ENCODE peak calls at places on chromosome 1, in six cellular contexts. B is GM23248; X is naive thymus-derived CD4-positive, alpha-beta T cell; P is transverse colon; F is psoas muscle; L is fibroblast of lung. O is an unnamed sample.

GRCh38 chr1:161725888-161726630 is 4.7 kb downstream of the FCRLB start:
- DNase-seq in B (peak), X (peak), P (peak), F (peak), L (peak), O (no peak)

GRCh38 chr1:217140041-217140901 is 417.0 kb upstream of the ESRRG start:
- DNase-seq in B (no peak), X (no peak), P (no peak), F (no peak), L (no peak), O (no peak)

GRCh38 chr1:153612755-153613331 is at the start of gene S100A16:
- DNase-seq in B (peak), X (no peak), P (peak), F (peak), L (peak), O (peak)

GRCh38 chr1:172932981-172933380 is 117.8 kb downstream of the TNFSF18 start:
- DNase-seq in B (no peak), X (no peak), P (no peak), F (no peak), L (no peak), O (no peak)

GRCh38 chr1:220013497-220013896 is 32.8 kb downstream of the EPRS1 start:
- DNase-seq in B (peak), X (no peak), P (no peak), F (no peak), L (peak), O (no peak)

GRCh38 chr1:197171531-197171930 is 25.1 kb upstream of the ASPM start:
- DNase-seq in B (peak), X (no peak), P (no peak), F (no peak), L (peak), O (no peak)

GRCh38 chr1:47508900-47509488 is 71.2 kb downstream of the FOXD2 start:
- DNase-seq in B (peak), X (no peak), P (peak), F (no peak), L (no peak), O (no peak)

GRCh38 chr1:154350383-154350782 is 25.1 kb downstream of the ATP8B2 start:
- DNase-seq in B (no peak), X (no peak), P (peak), F (no peak), L (no peak), O (no peak)

GRCh38 chr1:180208264-180208663 is 21.8 kb upstream of the LHX4 start:
- DNase-seq in B (no peak), X (no peak), P (no peak), F (no peak), L (no peak), O (no peak)

GRCh38 chr1:27487927-27488522 is 1.9 kb downstream of the WASF2 start:
- DNase-seq in B (peak), X (no peak), P (no peak), F (no peak), L (no peak), O (no peak)

GRCh38 chr1:27832762-27833161 is 2.2 kb downstream of the PPP1R8 start:
- DNase-seq in B (peak), X (no peak), P (no peak), F (no peak), L (peak), O (no peak)

GRCh38 chr1:44808938-44809917 is 905 bp downstream of the BTBD19 start:
- DNase-seq in B (peak), X (peak), P (peak), F (peak), L (peak), O (no peak)

GRCh38 chr1:24257373-24257772 is 61.8 kb upstream of the GRHL3 start:
- DNase-seq in B (no peak), X (no peak), P (no peak), F (no peak), L (no peak), O (no peak)

GRCh38 chr1:55584521-55585401 is 369.6 kb upstream of the USP24 start:
- DNase-seq in B (peak), X (no peak), P (no peak), F (no peak), L (peak), O (no peak)

GRCh38 chr1:231611851-231612250 is 14.7 kb upstream of the DISC1 start:
- DNase-seq in B (no peak), X (no peak), P (no peak), F (no peak), L (no peak), O (no peak)

GRCh38 chr1:85295006-85295431 is 18.6 kb upstream of the BCL10 start:
- DNase-seq in B (no peak), X (no peak), P (no peak), F (no peak), L (peak), O (peak)

GRCh38 chr1:37149296-37149695 is 115.0 kb upstream of the GRIK3 start:
- DNase-seq in B (no peak), X (no peak), P (no peak), F (no peak), L (no peak), O (no peak)

GRCh38 chr1:7572654-7573152 is 198.4 kb upstream of the VAMP3 start:
- DNase-seq in B (no peak), X (no peak), P (peak), F (no peak), L (no peak), O (peak)

GRCh38 chr1:42267904-42268303 is 67.1 kb downstream of the FOXJ3 start:
- DNase-seq in B (no peak), X (no peak), P (no peak), F (no peak), L (no peak), O (no peak)

GRCh38 chr1:37001697-37002096 is 32.6 kb downstream of the GRIK3 start:
- DNase-seq in B (no peak), X (no peak), P (no peak), F (no peak), L (no peak), O (no peak)

GRCh38 chr1:52676249-52676903 is 21.8 kb downstream of the COA7 start:
- DNase-seq in B (no peak), X (no peak), P (peak), F (peak), L (no peak), O (no peak)

GRCh38 chr1:109687641-109688499 is at the start of gene GSTM1:
- DNase-seq in B (no peak), X (peak), P (peak), F (no peak), L (no peak), O (no peak)

GRCh38 chr1:208527197-208527596 is 283.0 kb upstream of the PLXNA2 start:
- DNase-seq in B (no peak), X (no peak), P (no peak), F (no peak), L (no peak), O (no peak)

GRCh38 chr1:116474921-116475849 is 95.6 kb downstream of the CD58 start:
- DNase-seq in B (no peak), X (no peak), P (peak), F (peak), L (no peak), O (no peak)

GRCh38 chr1:24201941-24202440 is 14.9 kb upstream of the IFNLR1 start:
- DNase-seq in B (peak), X (peak), P (peak), F (peak), L (peak), O (peak)

GRCh38 chr1:206559661-206559995 is 52.3 kb downstream of the RASSF5 start:
- DNase-seq in B (no peak), X (no peak), P (no peak), F (no peak), L (no peak), O (no peak)

GRCh38 chr1:56758135-56758534 is 61.1 kb downstream of the FYB2 start:
- DNase-seq in B (no peak), X (no peak), P (peak), F (peak), L (no peak), O (no peak)

GRCh38 chr1:161258439-161259386 is at the start of gene PCP4L1:
- DNase-seq in B (peak), X (peak), P (peak), F (peak), L (peak), O (peak)

GRCh38 chr1:31310131-31310530 is 13.3 kb downstream of the ZCCHC17 start:
- DNase-seq in B (peak), X (no peak), P (no peak), F (no peak), L (no peak), O (no peak)

GRCh38 chr1:20601123-20601825 is 12.4 kb downstream of the CDA start:
- DNase-seq in B (peak), X (no peak), P (no peak), F (no peak), L (peak), O (no peak)

GRCh38 chr1:19011832-19012231 is 55.4 kb upstream of the IFFO2 start:
- DNase-seq in B (no peak), X (no peak), P (no peak), F (no peak), L (no peak), O (no peak)

GRCh38 chr1:175540928-175541645 is 202.3 kb downstream of the TNR start:
- DNase-seq in B (no peak), X (no peak), P (no peak), F (no peak), L (no peak), O (no peak)

GRCh38 chr1:88726697-88727096 is 42.6 kb downstream of the PKN2 start:
- DNase-seq in B (no peak), X (no peak), P (no peak), F (no peak), L (no peak), O (no peak)

GRCh38 chr1:222561656-222562055 is 13.8 kb upstream of the HHIPL2 start:
- DNase-seq in B (no peak), X (no peak), P (no peak), F (no peak), L (no peak), O (no peak)

GRCh38 chr1:160726498-160727391 is 12.3 kb upstream of the SLAMF7 start:
- DNase-seq in B (peak), X (peak), P (peak), F (no peak), L (peak), O (peak)

GRCh38 chr1:167926486-167926997 is 9.9 kb upstream of the DCAF6 start:
- DNase-seq in B (no peak), X (no peak), P (peak), F (no peak), L (no peak), O (no peak)

DNA sequence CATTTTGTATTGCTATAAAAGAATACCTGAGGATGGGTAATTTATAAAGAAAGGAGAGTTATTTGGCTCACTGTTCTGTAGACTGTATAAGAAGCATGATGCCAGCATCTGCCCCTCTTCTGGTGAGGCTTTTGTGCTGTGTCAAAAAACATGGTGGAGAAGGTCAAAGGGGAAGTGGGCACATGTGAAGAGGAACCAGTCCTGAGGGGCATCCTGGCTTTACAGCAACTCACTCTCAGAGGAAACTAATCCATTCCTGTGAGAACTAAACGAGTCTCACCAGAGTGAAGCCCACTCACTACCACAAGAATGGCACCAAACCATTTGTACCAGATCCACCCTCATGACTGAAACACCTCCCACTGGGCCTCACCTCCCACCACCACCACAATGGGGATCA is 18.8 kb upstream of the SELP start:
- DNase-seq in B (no peak), X (no peak), P (no peak), F (no peak), L (no peak), O (no peak)
- H3K27ac ChIP-seq in B (no peak), X (peak), P (no peak), F (no peak), L (no peak), O (no peak)

GRCh38 chr1:12049625-12050024 is 13.5 kb upstream of the TNFRSF8 start:
- DNase-seq in B (no peak), X (no peak), P (no peak), F (no peak), L (no peak), O (no peak)
- H3K27ac ChIP-seq in B (no peak), X (no peak), P (no peak), F (no peak), L (no peak), O (no peak)

DNA sequence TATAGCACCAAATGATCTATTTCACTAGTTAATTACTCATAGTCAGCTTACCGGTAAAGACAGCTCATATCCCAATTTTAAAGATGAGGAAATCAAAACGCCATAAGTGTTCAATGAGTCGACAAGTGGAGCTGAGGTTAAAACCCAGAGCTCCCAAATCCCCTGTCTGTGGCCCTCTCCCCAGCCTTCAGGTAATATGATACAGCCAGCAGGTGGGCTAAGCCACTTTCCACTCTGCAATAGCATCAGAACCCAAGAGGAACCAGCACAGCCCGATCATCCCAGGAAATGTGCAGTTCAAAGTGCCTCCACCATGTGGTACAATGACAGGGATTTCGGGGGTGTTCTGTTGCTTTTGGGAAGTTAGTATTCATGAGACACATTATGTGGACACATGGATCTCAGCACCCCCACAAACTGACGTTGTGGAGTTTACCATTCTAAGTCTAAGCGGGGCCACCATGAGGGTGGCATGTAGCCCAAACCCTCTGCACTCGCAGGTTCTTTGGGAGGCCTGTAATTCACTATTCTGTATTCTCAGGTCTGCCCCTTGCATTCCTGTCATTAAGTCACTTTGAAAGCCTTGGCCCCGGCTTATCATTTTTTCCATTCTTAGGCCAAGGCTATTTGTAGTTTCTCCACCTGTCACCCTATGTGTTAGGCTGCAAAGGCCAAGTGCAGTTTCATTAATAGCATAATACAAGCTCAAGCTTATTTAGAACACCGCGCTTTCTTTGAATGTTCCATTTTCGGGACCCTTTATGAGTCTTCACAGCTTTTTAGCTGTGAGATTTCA is 26.3 kb upstream of the ACTN2 start:
- DNase-seq in B (no peak), X (no peak), P (no peak), F (no peak), L (no peak), O (no peak)
- H3K27ac ChIP-seq in B (no peak), X (no peak), P (no peak), F (peak), L (no peak), O (no peak)

DNA sequence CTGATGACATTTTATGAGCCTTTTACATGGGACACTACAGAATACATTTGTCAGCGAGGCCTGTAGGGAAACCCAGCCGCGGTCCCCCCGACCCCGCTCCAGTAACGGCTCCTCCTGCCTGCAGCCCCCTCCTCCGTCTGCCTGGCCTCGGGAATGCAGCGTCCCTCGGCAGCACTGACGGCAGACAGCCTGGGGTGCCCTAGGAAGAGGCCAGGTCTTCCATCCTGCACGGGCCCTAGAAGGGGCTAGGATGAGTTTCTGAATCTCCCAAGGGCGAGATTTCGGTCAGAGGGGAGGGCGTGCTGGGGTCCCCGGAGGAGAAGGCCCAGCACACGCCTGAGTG is 8.4 kb downstream of the SAMD11 start:
- DNase-seq in B (no peak), X (no peak), P (no peak), F (no peak), L (no peak), O (no peak)
- H3K27ac ChIP-seq in B (no peak), X (no peak), P (no peak), F (no peak), L (no peak), O (no peak)

GRCh38 chr1:35565742-35566133 is 7.4 kb upstream of the TFAP2E start:
- DNase-seq in B (no peak), X (no peak), P (no peak), F (no peak), L (no peak), O (no peak)

GRCh38 chr1:35564037-35564883 is 6.7 kb downstream of the NCDN start:
- DNase-seq in B (peak), X (peak), P (peak), F (peak), L (peak), O (no peak)

GRCh38 chr1:35563166-35563565 is 5.6 kb downstream of the NCDN start:
- DNase-seq in B (no peak), X (no peak), P (no peak), F (no peak), L (no peak), O (no peak)

GRCh38 chr1:35567947-35568558 is 5.1 kb upstream of the TFAP2E start:
- DNase-seq in B (no peak), X (no peak), P (no peak), F (no peak), L (no peak), O (no peak)

GRCh38 chr1:35564884-35565741 is 7.5 kb downstream of the NCDN start:
- DNase-seq in B (no peak), X (no peak), P (no peak), F (no peak), L (no peak), O (no peak)
- H3K27ac ChIP-seq in B (no peak), X (no peak), P (no peak), F (no peak), L (no peak), O (no peak)

GRCh38 chr1:228097333-228098081 is 5.6 kb downstream of the C1orf35 start:
- DNase-seq in B (no peak), X (no peak), P (no peak), F (peak), L (no peak), O (no peak)
- H3K27ac ChIP-seq in B (no peak), X (no peak), P (no peak), F (no peak), L (no peak), O (no peak)

DNA sequence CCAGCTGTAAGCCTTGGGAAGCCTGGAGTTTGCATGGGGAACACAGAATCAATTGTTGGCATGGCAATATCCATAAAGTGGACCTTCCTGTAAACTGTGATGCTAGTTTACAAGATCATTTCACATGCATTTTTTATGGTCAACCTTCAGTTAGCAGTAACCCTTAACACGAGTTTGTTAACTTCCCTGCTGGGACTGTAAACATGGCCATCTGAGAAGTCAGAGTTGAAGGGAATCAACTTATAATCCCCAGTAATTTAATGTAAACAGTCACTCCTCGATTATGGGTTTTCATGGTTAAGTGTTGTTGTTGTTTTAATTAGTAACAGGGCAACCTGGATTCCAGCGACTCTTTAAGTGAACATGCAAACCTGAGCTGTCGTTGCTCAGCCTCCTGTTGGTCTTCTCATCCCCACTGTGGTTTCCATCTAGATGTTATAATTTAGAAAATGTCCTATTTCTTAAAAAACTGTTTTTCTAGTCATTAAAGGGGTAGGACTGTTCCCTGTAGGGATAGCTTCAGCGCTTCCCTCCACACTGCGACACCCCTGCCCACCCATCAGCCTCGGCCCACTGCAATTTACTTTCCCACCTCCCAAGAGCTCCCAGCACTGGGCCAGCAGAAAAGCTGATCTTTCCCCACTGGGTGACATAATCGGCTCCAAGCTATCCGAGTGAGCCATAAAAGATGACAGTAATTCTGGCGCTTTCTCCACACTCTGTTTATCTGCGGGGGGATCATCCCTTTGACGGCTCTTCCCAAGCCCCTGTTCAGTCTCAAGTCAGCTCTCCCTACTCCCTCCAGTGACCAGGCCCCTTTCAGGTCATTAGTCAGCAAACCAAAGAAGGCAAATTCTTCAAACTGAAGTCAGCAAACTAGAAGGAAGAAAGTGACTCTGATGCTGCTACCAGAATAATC is 107.6 kb upstream of the IPO9 start:
- DNase-seq in B (peak), X (no peak), P (no peak), F (no peak), L (peak), O (no peak)
- H3K27ac ChIP-seq in B (peak), X (no peak), P (peak), F (no peak), L (peak), O (no peak)

DNA sequence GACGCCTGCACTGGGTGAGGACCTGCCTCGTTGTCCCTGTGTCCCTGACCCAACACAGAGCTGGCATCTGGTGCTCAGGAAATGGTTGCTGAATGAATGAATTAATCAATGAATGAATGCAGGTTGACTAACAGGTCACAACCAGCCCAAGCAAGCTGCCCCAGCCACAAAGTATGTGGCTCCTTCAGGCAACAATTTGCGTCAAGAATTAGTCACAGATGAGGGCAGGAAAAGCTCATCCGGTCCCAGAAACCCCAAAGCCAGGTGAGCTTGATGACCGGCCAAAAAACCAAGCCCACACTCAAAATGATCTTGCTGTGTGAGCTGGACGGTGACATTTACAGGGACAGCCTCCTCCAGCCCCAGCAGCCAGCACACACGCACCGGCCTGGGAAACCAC is 40.6 kb upstream of the GPR153 start:
- DNase-seq in B (no peak), X (no peak), P (no peak), F (no peak), L (peak), O (peak)
- H3K27ac ChIP-seq in B (no peak), X (no peak), P (no peak), F (no peak), L (no peak), O (peak)

O was measured in epithelial cell of prostate.